ENCODE peak calls at places on chromosomes 3 and 15, in ten cellular contexts. B, T, Y, O, V, I, W, L, R and H are unnamed samples.

GRCh38 chr3:185207931-185208746 is 45.7 kb downstream of the EHHADH start:
- DNase-seq in B (no peak), T (peak), Y (no peak), O (no peak), V (no peak), I (peak), W (peak), L (peak), R (peak), H (peak)

GRCh38 chr15:85763157-85763556 is 31.6 kb downstream of the KLHL25 start:
- DNase-seq in B (no peak), T (no peak), Y (no peak), O (no peak), V (peak), I (no peak), W (no peak), L (no peak), R (no peak), H (no peak)

GRCh38 chr3:33273628-33274027 is 3.6 kb upstream of the FBXL2 start:
- DNase-seq in B (no peak), T (no peak), Y (no peak), O (no peak), V (no peak), I (no peak), W (no peak), L (no peak), R (no peak), H (no peak)

GRCh38 chr3:66298591-66298990 is 77.8 kb downstream of the SLC25A26 start:
- DNase-seq in B (no peak), T (no peak), Y (no peak), O (no peak), V (no peak), I (peak), W (no peak), L (peak), R (no peak), H (no peak)

GRCh38 chr15:64112904-64113303 is 17.1 kb downstream of the SNX1 start:
- DNase-seq in B (no peak), T (peak), Y (no peak), O (no peak), V (no peak), I (no peak), W (peak), L (no peak), R (peak), H (peak)

GRCh38 chr15:79296583-79296982 is 14.1 kb downstream of the ANKRD34C start:
- DNase-seq in B (no peak), T (no peak), Y (no peak), O (no peak), V (no peak), I (no peak), W (no peak), L (peak), R (no peak), H (no peak)

GRCh38 chr3:95097493-95097892 is 1034.6 kb downstream of the NSUN3 start:
- DNase-seq in B (no peak), T (no peak), Y (no peak), O (no peak), V (no peak), I (no peak), W (no peak), L (no peak), R (no peak), H (no peak)

GRCh38 chr3:172717493-172718088 is 6.7 kb upstream of the NCEH1 start:
- DNase-seq in B (no peak), T (peak), Y (no peak), O (no peak), V (no peak), I (no peak), W (no peak), L (peak), R (no peak), H (no peak)

GRCh38 chr3:11475324-11475723 is 168.4 kb downstream of the VGLL4 start:
- DNase-seq in B (no peak), T (no peak), Y (no peak), O (no peak), V (no peak), I (no peak), W (no peak), L (no peak), R (no peak), H (no peak)

GRCh38 chr15:41581110-41581509 is 22.1 kb downstream of the TYRO3 start:
- DNase-seq in B (peak), T (no peak), Y (no peak), O (no peak), V (no peak), I (no peak), W (no peak), L (peak), R (no peak), H (no peak)

GRCh38 chr15:70569139-70569717 is 194.1 kb downstream of the UACA start:
- DNase-seq in B (peak), T (peak), Y (no peak), O (no peak), V (no peak), I (peak), W (peak), L (no peak), R (peak), H (peak)

GRCh38 chr3:48065035-48065434 is 48.8 kb upstream of the MAP4 start:
- DNase-seq in B (no peak), T (no peak), Y (no peak), O (no peak), V (no peak), I (no peak), W (no peak), L (no peak), R (peak), H (peak)

GRCh38 chr3:46656778-46657556 is 36.5 kb downstream of the ALS2CL start:
- DNase-seq in B (no peak), T (peak), Y (no peak), O (no peak), V (no peak), I (no peak), W (peak), L (no peak), R (no peak), H (no peak)

GRCh38 chr3:112689385-112689784 is 48.4 kb upstream of the CCDC80 start:
- DNase-seq in B (no peak), T (no peak), Y (no peak), O (no peak), V (no peak), I (no peak), W (no peak), L (no peak), R (no peak), H (no peak)

GRCh38 chr15:51223771-51224229 is 114.6 kb downstream of the CYP19A1 start:
- DNase-seq in B (peak), T (peak), Y (no peak), O (no peak), V (no peak), I (peak), W (peak), L (no peak), R (peak), H (peak)

GRCh38 chr3:163391407-163392181 is 1686.7 kb downstream of the SI start:
- DNase-seq in B (no peak), T (no peak), Y (no peak), O (no peak), V (no peak), I (no peak), W (no peak), L (no peak), R (no peak), H (no peak)

GRCh38 chr3:51340989-51341636 is 44.0 kb upstream of the MANF start:
- DNase-seq in B (no peak), T (peak), Y (no peak), O (no peak), V (no peak), I (peak), W (no peak), L (no peak), R (peak), H (peak)

GRCh38 chr3:174355505-174355904 is 503.6 kb upstream of the NAALADL2 start:
- DNase-seq in B (peak), T (peak), Y (no peak), O (no peak), V (no peak), I (no peak), W (peak), L (peak), R (peak), H (peak)

GRCh38 chr3:46468758-46469600 is 4.3 kb upstream of the LTF start:
- DNase-seq in B (no peak), T (no peak), Y (no peak), O (no peak), V (no peak), I (no peak), W (no peak), L (no peak), R (no peak), H (no peak)

GRCh38 chr3:183578179-183578578 is 22.7 kb upstream of the KLHL6 start:
- DNase-seq in B (no peak), T (no peak), Y (no peak), O (no peak), V (no peak), I (no peak), W (no peak), L (peak), R (no peak), H (no peak)

GRCh38 chr3:16370872-16371740 is 106.1 kb downstream of the OXNAD1 start:
- DNase-seq in B (no peak), T (no peak), Y (peak), O (no peak), V (peak), I (peak), W (no peak), L (peak), R (peak), H (no peak)

GRCh38 chr3:13085081-13085845 is 12.0 kb upstream of the IQSEC1 start:
- DNase-seq in B (no peak), T (no peak), Y (no peak), O (no peak), V (no peak), I (no peak), W (no peak), L (peak), R (no peak), H (no peak)

GRCh38 chr3:114127517-114127916 is 51.3 kb downstream of the DRD3 start:
- DNase-seq in B (no peak), T (peak), Y (no peak), O (no peak), V (no peak), I (no peak), W (no peak), L (no peak), R (peak), H (no peak)

GRCh38 chr3:43180027-43180426 is 74.1 kb upstream of the POMGNT2 start:
- DNase-seq in B (peak), T (peak), Y (no peak), O (no peak), V (no peak), I (peak), W (peak), L (peak), R (peak), H (peak)

GRCh38 chr3:39220551-39221530 is 28.4 kb upstream of the XIRP1 start:
- DNase-seq in B (no peak), T (no peak), Y (no peak), O (no peak), V (no peak), I (no peak), W (no peak), L (peak), R (no peak), H (no peak)

GRCh38 chr15:78077053-78077859 is at the start of gene TBC1D2B:
- DNase-seq in B (no peak), T (peak), Y (peak), O (peak), V (peak), I (no peak), W (peak), L (peak), R (peak), H (no peak)

GRCh38 chr15:28901987-28902745 is 16.4 kb downstream of the APBA2 start:
- DNase-seq in B (no peak), T (no peak), Y (no peak), O (no peak), V (no peak), I (no peak), W (no peak), L (no peak), R (no peak), H (no peak)

DNA sequence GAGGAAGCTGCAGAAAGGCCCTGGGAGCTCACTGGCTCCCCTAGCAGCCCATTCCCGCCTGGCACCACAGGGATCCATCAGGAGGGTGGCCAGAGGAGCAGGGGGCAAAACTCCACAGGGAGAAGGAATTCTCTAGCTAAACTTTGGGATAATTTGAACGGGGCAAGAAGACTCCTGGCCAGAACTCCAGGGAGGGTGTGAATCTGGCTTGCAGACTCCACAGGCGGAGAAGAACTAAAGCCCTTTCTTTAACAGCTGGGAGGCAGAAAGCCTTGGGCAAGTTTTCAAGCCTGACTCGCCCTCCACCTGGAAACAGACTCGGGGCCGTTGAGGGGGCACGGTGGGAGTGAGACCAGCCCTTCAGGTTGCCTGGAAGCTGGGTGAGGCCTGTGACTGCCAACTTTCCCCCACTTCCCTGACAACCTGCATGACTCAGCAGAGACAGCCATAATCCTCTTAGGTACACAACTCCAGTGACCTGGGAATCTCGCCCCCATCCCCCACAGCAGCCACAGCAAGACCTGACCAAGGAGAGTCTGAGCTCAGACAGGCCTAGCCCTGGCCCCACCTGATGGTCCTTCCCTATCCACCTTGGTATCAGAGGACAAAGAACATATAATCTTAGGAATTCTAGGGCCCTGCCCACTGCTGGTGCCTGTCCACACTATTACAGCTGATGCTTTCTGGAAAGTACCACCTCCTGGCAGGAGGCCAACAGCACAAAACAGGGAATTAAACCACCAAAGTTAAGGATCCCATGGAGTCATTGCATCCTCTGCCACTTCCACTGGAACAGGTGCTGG is 28.7 kb downstream of the SLC27A2 start:
- DNase-seq in B (peak), T (no peak), Y (no peak), O (no peak), V (no peak), I (no peak), W (no peak), L (no peak), R (no peak), H (no peak)
- TF ChIP-seq CTCF in B (no peak), T (no peak), Y (no peak), O (no peak), V (no peak), I (no peak), W (no peak), L (no peak), R (no peak), H (no peak)

DNA sequence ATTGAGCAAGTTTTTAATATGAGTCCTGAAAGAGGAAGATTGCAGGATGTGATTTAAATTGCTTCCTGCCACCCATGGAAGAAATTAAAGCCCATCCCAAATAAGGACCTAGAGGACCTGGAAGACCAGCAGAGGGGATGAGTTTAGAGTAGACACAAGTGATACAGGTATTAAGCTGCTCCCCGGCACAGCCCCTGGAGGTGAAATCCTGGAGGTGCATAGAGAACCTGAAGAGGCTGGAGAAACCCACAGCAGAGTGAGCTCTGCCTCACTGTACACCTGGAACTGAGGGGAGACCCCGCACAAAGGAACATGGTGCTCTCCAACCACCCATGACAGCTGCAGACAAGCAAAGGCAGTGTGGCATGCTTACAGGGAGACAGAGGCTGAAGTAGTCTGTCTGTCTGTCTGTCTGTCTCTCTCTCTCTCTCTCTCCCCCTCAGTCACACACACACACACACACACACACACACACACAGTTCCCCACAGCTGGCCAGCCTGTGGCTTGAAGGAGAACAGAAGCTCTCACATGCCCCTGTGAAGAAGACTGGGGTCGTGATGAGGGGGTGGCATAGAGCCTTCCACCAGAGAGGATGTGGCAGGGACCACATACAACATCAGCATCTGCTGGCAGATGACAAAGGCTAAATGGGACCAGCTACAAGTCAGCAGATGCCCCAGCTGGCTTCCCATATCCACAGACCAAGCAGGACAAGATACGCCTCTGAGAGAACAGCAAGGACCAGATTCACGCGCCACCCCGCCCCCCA is 38.1 kb downstream of the FSIP1 start:
- DNase-seq in B (no peak), T (no peak), Y (no peak), O (no peak), V (no peak), I (no peak), W (no peak), L (no peak), R (no peak), H (no peak)
- TF ChIP-seq CTCF in B (no peak), T (no peak), Y (no peak), O (no peak), V (no peak), I (no peak), W (no peak), L (no peak), R (no peak), H (no peak)

DNA sequence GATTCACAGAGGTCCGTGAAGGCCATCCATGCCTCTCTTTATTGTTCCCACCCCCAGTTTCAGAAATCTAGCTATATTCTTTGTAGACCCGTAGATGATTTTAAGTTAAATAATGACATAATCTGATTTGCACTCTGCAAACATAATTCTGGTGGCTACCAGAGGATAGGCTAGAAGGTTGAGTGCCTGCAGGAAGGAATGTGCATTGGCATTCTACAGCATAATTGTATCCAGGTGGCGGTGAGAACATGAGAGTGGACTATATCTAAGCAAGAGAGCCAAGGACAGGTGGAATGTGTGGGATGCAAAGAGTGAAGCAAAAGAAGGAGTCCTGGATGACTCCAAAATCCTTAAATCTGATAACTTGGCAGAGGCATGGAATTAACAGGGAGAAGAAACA is 298.5 kb upstream of the MME start:
- DNase-seq in B (no peak), T (no peak), Y (no peak), O (no peak), V (no peak), I (no peak), W (no peak), L (no peak), R (no peak), H (no peak)
- TF ChIP-seq CTCF in B (peak), T (peak), Y (no peak), O (no peak), V (no peak), I (no peak), W (peak), L (no peak), R (no peak), H (no peak)

GRCh38 chr3:135918600-135918999 is 46.9 kb upstream of the PPP2R3A start:
- DNase-seq in B (no peak), T (peak), Y (no peak), O (no peak), V (no peak), I (peak), W (peak), L (no peak), R (peak), H (peak)
- TF ChIP-seq CTCF in B (peak), T (peak), Y (peak), O (peak), V (peak), I (peak), W (peak), L (peak), R (peak), H (peak)

GRCh38 chr3:195004512-195005250 is 266.3 kb downstream of the XXYLT1 start:
- DNase-seq in B (no peak), T (no peak), Y (no peak), O (no peak), V (no peak), I (no peak), W (no peak), L (no peak), R (no peak), H (no peak)

GRCh38 chr3:195003006-195003892 is 267.7 kb downstream of the XXYLT1 start:
- DNase-seq in B (peak), T (peak), Y (peak), O (no peak), V (peak), I (no peak), W (peak), L (no peak), R (no peak), H (no peak)

GRCh38 chr3:195001261-195001660 is 269.7 kb downstream of the XXYLT1 start:
- DNase-seq in B (no peak), T (no peak), Y (no peak), O (no peak), V (no peak), I (no peak), W (no peak), L (no peak), R (no peak), H (no peak)

GRCh38 chr3:195003893-195004289 is 267.1 kb downstream of the XXYLT1 start:
- DNase-seq in B (no peak), T (no peak), Y (no peak), O (no peak), V (no peak), I (no peak), W (no peak), L (no peak), R (no peak), H (no peak)

GRCh38 chr3:195001961-195002861 is 268.7 kb downstream of the XXYLT1 start:
- DNase-seq in B (peak), T (peak), Y (peak), O (peak), V (peak), I (no peak), W (peak), L (peak), R (peak), H (peak)
- TF ChIP-seq CTCF in B (peak), T (peak), Y (peak), O (peak), V (peak), I (peak), W (peak), L (peak), R (peak), H (peak)

GRCh38 chr3:181564222-181564621 is 147.5 kb upstream of the SOX2 start:
- DNase-seq in B (no peak), T (peak), Y (no peak), O (no peak), V (no peak), I (no peak), W (no peak), L (no peak), R (no peak), H (no peak)
- TF ChIP-seq CTCF in B (peak), T (no peak), Y (no peak), O (no peak), V (no peak), I (peak), W (no peak), L (peak), R (no peak), H (no peak)

DNA sequence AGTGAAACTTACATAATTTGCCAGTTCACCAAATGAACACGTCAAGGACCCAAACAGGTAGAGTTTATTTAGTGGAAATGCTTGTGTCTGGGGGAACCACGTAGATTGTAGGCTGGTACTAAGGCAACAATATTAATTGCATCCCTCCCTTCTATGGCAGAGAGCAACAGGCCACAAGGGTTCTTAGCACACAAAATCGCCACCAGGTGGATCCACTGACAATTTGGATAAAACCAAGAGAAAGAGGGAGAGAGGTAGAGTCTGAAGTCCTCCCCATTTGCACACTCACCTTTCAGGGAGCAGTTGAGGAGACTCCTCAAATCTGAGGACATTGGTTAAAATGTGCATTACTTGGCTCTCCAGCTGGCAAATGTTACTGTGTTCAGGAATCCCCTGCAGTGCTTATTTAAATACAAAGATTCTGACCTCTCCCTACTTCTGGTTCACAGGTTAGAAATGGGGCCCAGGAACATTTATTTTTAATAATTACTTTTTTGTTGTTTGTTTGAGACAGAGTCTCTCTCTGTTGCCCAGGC is 181.0 kb upstream of the FEZF2 start:
- DNase-seq in B (no peak), T (peak), Y (no peak), O (peak), V (no peak), I (no peak), W (no peak), L (peak), R (no peak), H (no peak)
- TF ChIP-seq CTCF in B (no peak), T (peak), Y (no peak), O (peak), V (peak), I (peak), W (peak), L (peak), R (no peak), H (peak)